ENCODE peak calls at places on chromosomes 16 and 17, in nine cellular contexts. G is cardiac muscle cell, B is AG09319, N is brain microvascular endothelial cell, O is neural crest cell, W is neural progenitor cell, Q is HL-60, Y is IMR-90, E is RWPE1. L is an unnamed sample.

GRCh38 chr17:43905985-43906852 is 1.1 kb downstream of the MPP2 start:
- DNase-seq in Q (no peak), O (peak), G (peak), B (no peak), N (peak), Y (peak), E (no peak), W (peak), L (peak)

GRCh38 chr17:34713687-34714086 is 134.3 kb downstream of the TMEM132E start:
- DNase-seq in O (no peak), E (no peak), W (no peak), B (no peak), G (no peak), N (no peak), Y (no peak), Q (no peak), L (no peak)

GRCh38 chr17:75525806-75526554 is 483 bp downstream of the LLGL2 start:
- DNase-seq in Y (no peak), N (no peak), W (peak), Q (no peak), B (no peak), E (no peak), O (no peak), G (peak), L (no peak)

GRCh38 chr16:86398201-86398600 is 112.1 kb upstream of the FOXF1 start:
- DNase-seq in Y (peak), E (no peak), N (peak), W (no peak), B (no peak), Q (no peak), O (no peak), G (no peak), L (no peak)

GRCh38 chr16:20073203-20074088 is at the start of gene GPR139:
- DNase-seq in Q (no peak), W (peak), N (no peak), Y (no peak), O (peak), E (no peak), G (peak), B (no peak), L (no peak)

GRCh38 chr17:83153681-83154310 is 74.4 kb downstream of the METRNL start:
- DNase-seq in W (no peak), O (no peak), Q (no peak), G (no peak), E (no peak), N (no peak), Y (no peak), B (no peak), L (no peak)

GRCh38 chr16:82580293-82580900 is 46.4 kb upstream of the CDH13 start:
- DNase-seq in Y (no peak), E (peak), W (peak), N (no peak), Q (peak), B (no peak), O (no peak), G (peak), L (peak)

GRCh38 chr17:413016-413350 is 60.4 kb upstream of the RPH3AL start:
- DNase-seq in G (no peak), W (no peak), B (no peak), O (no peak), Q (no peak), E (no peak), N (no peak), Y (no peak), L (no peak)

GRCh38 chr17:39045948-39046679 is 78.9 kb upstream of the FBXO47 start:
- DNase-seq in E (no peak), Q (no peak), G (no peak), Y (no peak), N (no peak), W (peak), O (no peak), B (no peak), L (no peak)

GRCh38 chr17:76650505-76650904 is 6.9 kb upstream of the ST6GALNAC1 start:
- DNase-seq in O (no peak), Y (no peak), N (no peak), Q (no peak), G (no peak), W (no peak), E (no peak), B (no peak), L (no peak)

GRCh38 chr17:35745749-35746320 is 7.2 kb downstream of the GAS2L2 start:
- DNase-seq in Y (no peak), O (no peak), G (no peak), B (no peak), Q (no peak), E (no peak), W (no peak), N (no peak), L (no peak)

GRCh38 chr16:22912654-22913053 is 98.7 kb downstream of the HS3ST2 start:
- DNase-seq in O (no peak), W (peak), Y (no peak), E (no peak), N (no peak), G (no peak), Q (no peak), B (no peak), L (no peak)

GRCh38 chr16:86670835-86671234 is 92.5 kb downstream of the FOXL1 start:
- DNase-seq in O (no peak), G (no peak), E (no peak), W (no peak), Y (no peak), Q (no peak), N (no peak), B (no peak), L (no peak)

GRCh38 chr17:35708951-35709350 is 22.5 kb upstream of the RASL10B start:
- DNase-seq in W (no peak), O (no peak), B (no peak), E (no peak), Q (peak), G (no peak), N (no peak), Y (no peak), L (no peak)

GRCh38 chr17:37147301-37147812 is 198.6 kb downstream of the AATF start:
- DNase-seq in B (no peak), O (no peak), G (no peak), E (no peak), N (peak), Y (peak), W (no peak), Q (no peak), L (peak)

GRCh38 chr16:71894229-71894920 is 956 bp upstream of the IST1 start:
- DNase-seq in N (peak), E (peak), G (peak), W (peak), B (no peak), Q (peak), Y (peak), O (peak), L (peak)

GRCh38 chr16:919658-920631 is 50.8 kb downstream of the LMF1 start:
- DNase-seq in B (peak), Y (peak), W (no peak), Q (no peak), O (no peak), N (peak), E (no peak), G (no peak), L (no peak)

GRCh38 chr17:27991594-27991993 is 50.9 kb upstream of the NLK start:
- DNase-seq in G (no peak), E (no peak), W (no peak), O (no peak), Q (no peak), B (no peak), Y (no peak), N (no peak), L (no peak)

GRCh38 chr17:44502598-44503079 is 567 bp downstream of the GPATCH8 start:
- DNase-seq in Q (no peak), G (no peak), B (no peak), Y (peak), W (peak), E (peak), O (no peak), N (no peak), L (peak)

GRCh38 chr17:7823581-7824001 is 10.4 kb upstream of the KDM6B start:
- DNase-seq in Q (no peak), B (no peak), Y (no peak), E (no peak), G (no peak), N (no peak), O (no peak), W (no peak), L (no peak)

GRCh38 chr17:7820231-7820630 is 13.8 kb upstream of the KDM6B start:
- DNase-seq in B (no peak), N (no peak), O (no peak), G (no peak), Q (no peak), Y (no peak), W (no peak), E (no peak), L (no peak)

GRCh38 chr17:7822126-7822525 is 11.9 kb upstream of the KDM6B start:
- DNase-seq in N (no peak), W (no peak), Y (no peak), B (no peak), Q (no peak), G (no peak), E (no peak), O (no peak), L (no peak)

GRCh38 chr17:7824021-7824924 is 9.7 kb upstream of the KDM6B start:
- DNase-seq in O (no peak), Q (no peak), G (no peak), B (no peak), Y (no peak), W (no peak), E (no peak), N (no peak), L (no peak)

GRCh38 chr17:7825206-7825980 is 8.6 kb upstream of the KDM6B start:
- DNase-seq in E (no peak), B (no peak), O (no peak), W (peak), Y (no peak), G (no peak), Q (no peak), N (no peak), L (peak)
- TF ChIP-seq CTCF in E (no peak), B (no peak), O (peak), W (peak), Y (no peak), G (no peak), Q (no peak), N (peak), L (no peak)

GRCh38 chr17:78986048-78986648 is 6.4 kb upstream of the LGALS3BP start:
- DNase-seq in W (no peak), Y (peak), B (no peak), O (no peak), Q (peak), G (no peak), E (no peak), N (peak), L (no peak)
- TF ChIP-seq CTCF in W (no peak), Y (no peak), B (peak), O (no peak), Q (peak), G (peak), E (no peak), N (peak), L (no peak)

GRCh38 chr17:48457080-48457836 is 27.2 kb upstream of the SKAP1 start:
- DNase-seq in E (peak), N (peak), G (peak), O (peak), Y (peak), W (peak), Q (peak), B (no peak), L (peak)
- TF ChIP-seq CTCF in E (peak), N (peak), G (peak), O (peak), Y (peak), W (peak), Q (peak), B (peak), L (peak)

GRCh38 chr16:76932541-76933211 is 258.3 kb upstream of the MON1B start:
- DNase-seq in O (no peak), N (no peak), W (no peak), G (no peak), Q (no peak), B (no peak), E (no peak), Y (peak), L (no peak)

GRCh38 chr16:76926595-76926994 is 264.4 kb upstream of the MON1B start:
- DNase-seq in G (no peak), E (no peak), W (no peak), B (no peak), O (no peak), N (no peak), Q (no peak), Y (no peak), L (no peak)

GRCh38 chr16:76926042-76926441 is 264.9 kb upstream of the MON1B start:
- DNase-seq in Y (no peak), N (no peak), Q (no peak), B (no peak), O (no peak), G (no peak), E (no peak), W (no peak), L (no peak)

GRCh38 chr16:76931186-76931585 is 259.8 kb upstream of the MON1B start:
- DNase-seq in G (no peak), B (no peak), O (no peak), Q (no peak), E (no peak), Y (peak), W (no peak), N (no peak), L (no peak)
- TF ChIP-seq CTCF in G (no peak), B (no peak), O (no peak), Q (no peak), E (no peak), Y (no peak), W (no peak), N (no peak), L (no peak)

GRCh38 chr17:9195961-9196668 is 174.8 kb downstream of the NTN1 start:
- DNase-seq in W (peak), O (peak), G (peak), N (no peak), E (no peak), B (no peak), Y (no peak), Q (no peak), L (no peak)
- TF ChIP-seq CTCF in W (no peak), O (no peak), G (no peak), N (no peak), E (no peak), B (no peak), Y (no peak), Q (no peak), L (no peak)

DNA sequence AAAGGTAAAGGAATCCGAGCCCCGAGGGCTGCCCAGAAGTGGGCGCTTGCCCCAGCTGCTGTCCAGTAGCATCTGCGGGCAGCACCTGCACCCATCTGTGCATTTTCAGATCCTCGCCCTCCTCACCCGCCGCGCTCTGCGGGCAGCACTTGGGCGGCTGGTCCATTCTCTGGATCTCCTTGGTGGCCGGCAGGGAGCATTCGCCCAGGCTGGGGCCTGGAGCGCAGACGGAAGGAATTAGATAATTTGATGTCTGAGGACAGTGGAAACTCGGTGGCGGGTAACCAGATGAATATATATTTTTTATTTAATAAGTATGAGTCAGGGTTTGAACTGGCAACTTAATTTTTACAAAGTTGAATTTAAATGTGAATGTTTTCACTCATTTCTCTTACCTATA is 88.5 kb downstream of the NPIPB11 start:
- DNase-seq in W (no peak), B (no peak), Q (peak), N (no peak), O (no peak), E (no peak), Y (no peak), G (no peak), L (peak)
- TF ChIP-seq CTCF in W (peak), B (no peak), Q (no peak), N (no peak), O (peak), E (no peak), Y (no peak), G (no peak), L (peak)

DNA sequence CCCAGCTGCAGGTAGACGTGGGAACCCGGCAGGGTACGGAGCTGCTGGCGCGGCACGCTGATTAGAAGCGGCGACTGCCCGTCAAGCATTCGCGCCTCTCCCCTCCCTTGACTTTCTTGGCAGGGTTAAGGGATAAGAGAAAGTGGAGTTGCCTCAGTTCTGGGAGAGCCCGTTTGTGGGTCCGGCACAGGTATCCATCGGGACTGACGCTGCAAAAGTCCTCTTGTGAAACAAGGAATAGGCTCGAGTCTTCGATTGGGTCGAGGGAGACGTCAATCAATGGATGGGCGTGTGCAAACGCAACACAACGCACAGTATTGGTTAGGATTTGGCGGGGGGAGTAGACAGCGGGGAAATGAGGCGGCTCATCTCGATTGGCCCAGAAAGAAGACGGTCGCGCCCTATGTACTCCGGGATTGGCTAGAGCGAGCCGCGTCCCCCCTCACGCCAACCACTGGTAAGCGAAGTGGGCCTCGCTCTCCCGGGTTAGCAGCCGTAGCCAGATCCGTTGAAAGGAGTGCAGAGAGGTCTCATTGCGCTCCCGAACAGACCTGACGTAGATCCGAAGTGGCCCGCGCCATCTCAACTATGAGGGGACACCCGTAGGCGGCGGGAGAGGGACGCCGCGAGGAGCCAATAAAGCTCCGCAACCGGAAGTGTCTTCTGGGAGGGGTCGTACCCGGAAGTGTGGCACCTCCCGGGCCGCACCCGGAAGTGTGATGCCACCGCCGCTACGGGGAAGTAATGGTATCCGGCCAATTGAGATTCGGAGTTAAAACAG is at the start of gene MON1B:
- DNase-seq in G (peak), W (peak), N (peak), Q (peak), E (peak), B (peak), Y (peak), O (peak), L (peak)
- TF ChIP-seq CTCF in G (no peak), W (no peak), N (no peak), Q (no peak), E (no peak), B (no peak), Y (peak), O (peak), L (no peak)

DNA sequence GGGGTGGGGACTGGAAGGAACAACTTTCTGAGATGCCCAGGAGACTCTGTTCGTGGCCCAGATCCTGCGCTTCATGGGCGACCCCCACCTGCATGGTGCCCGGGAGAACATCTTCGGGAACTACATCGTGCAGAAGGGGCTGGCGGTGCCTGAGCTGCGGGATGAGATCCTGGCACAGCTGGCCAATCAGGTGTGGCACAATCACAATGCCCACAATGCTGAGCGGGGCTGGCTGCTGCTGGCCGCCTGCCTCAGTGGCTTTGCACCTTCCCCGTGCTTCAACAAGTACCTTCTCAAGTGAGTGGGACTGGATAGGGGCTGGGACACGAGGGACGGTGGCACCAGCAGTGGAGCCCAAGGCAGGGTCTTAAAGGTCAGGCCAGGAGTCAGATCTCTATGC is 37.3 kb downstream of the MYO15A start:
- DNase-seq in Q (no peak), B (no peak), N (no peak), W (no peak), O (no peak), G (no peak), Y (no peak), E (no peak), L (no peak)
- TF ChIP-seq CTCF in Q (no peak), B (no peak), N (no peak), W (no peak), O (no peak), G (no peak), Y (no peak), E (no peak), L (no peak)

GRCh38 chr16:65079549-65079948 is 42.3 kb downstream of the CDH11 start:
- DNase-seq in Q (no peak), Y (no peak), O (no peak), N (no peak), G (no peak), B (no peak), W (no peak), E (no peak), L (no peak)

GRCh38 chr16:65083181-65083845 is 38.5 kb downstream of the CDH11 start:
- DNase-seq in Y (peak), E (no peak), O (no peak), N (no peak), W (no peak), B (no peak), Q (no peak), G (no peak), L (no peak)
- TF ChIP-seq CTCF in Y (no peak), E (no peak), O (no peak), N (no peak), W (no peak), B (no peak), Q (no peak), G (no peak), L (no peak)

L was measured in A549.